ENCODE peak calls at places on chromosomes 12 and 14, in ten cellular contexts. M is HepG2, N is K562, U is A549, W is endothelial cell of umbilical vein, B is H1, D is SK-N-SH, G is WTC11, J is GM12878, P is NB4. S is an unnamed sample.
A peak's percentile ranks its signal among the peaks of the same experiment; 100 is the strongest.

GRCh38 chr12:89733579-89734201 is 25.1 kb upstream of the ATP2B1 start:
- DNase-seq in M (no peak), N (peak; percentile 8), U (no peak), W (no peak), B (no peak), D (no peak), G (no peak), J (no peak), P (peak; percentile 99), S (no peak)

GRCh38 chr14:59425322-59425945 is 39.7 kb downstream of the GPR135 start:
- DNase-seq in M (no peak), N (no peak), U (no peak), W (no peak), B (no peak), D (no peak), G (no peak), J (no peak), P (peak; percentile 81), S (no peak)

GRCh38 chr12:30515351-30515750 is 180.3 kb downstream of the IPO8 start:
- DNase-seq in M (peak; percentile 10), N (no peak), U (peak; percentile 13), W (peak; percentile 26), B (no peak), D (peak; percentile 10), G (no peak), J (no peak), P (peak; percentile 20), S (peak; percentile 2)

GRCh38 chr14:65867333-65867732 is 454.8 kb downstream of the FUT8 start:
- DNase-seq in M (no peak), N (no peak), U (no peak), W (no peak), B (no peak), D (no peak), G (no peak), J (no peak), P (no peak), S (no peak)

GRCh38 chr14:37246427-37246829 is 48.7 kb downstream of the MIPOL1 start:
- DNase-seq in M (peak; percentile 86), N (peak; percentile 16), U (peak; percentile 61), W (peak; percentile 52), B (no peak), D (peak; percentile 1), G (no peak), J (no peak), P (peak; percentile 52), S (peak; percentile 39)

GRCh38 chr12:46825526-46826414 is at the start of gene SLC38A4:
- DNase-seq in M (peak; percentile 40), N (peak; percentile 38), U (no peak), W (peak; percentile 64), B (no peak), D (peak; percentile 34), G (peak; percentile 68), J (no peak), P (no peak), S (no peak)

GRCh38 chr14:105142651-105143450 is 25.7 kb downstream of the JAG2 start:
- DNase-seq in M (no peak), N (no peak), U (no peak), W (no peak), B (no peak), D (peak; percentile 25), G (peak; percentile 8), J (no peak), P (no peak), S (no peak)

GRCh38 chr14:83379371-83379770 is 1845.7 kb upstream of the SEL1L start:
- DNase-seq in M (no peak), N (no peak), U (no peak), W (no peak), B (no peak), D (no peak), G (no peak), J (no peak), P (no peak), S (no peak)

GRCh38 chr14:34129927-34130552 is 179.2 kb upstream of the EGLN3 start:
- DNase-seq in M (no peak), N (no peak), U (no peak), W (no peak), B (no peak), D (no peak), G (no peak), J (no peak), P (no peak), S (no peak)

DNA sequence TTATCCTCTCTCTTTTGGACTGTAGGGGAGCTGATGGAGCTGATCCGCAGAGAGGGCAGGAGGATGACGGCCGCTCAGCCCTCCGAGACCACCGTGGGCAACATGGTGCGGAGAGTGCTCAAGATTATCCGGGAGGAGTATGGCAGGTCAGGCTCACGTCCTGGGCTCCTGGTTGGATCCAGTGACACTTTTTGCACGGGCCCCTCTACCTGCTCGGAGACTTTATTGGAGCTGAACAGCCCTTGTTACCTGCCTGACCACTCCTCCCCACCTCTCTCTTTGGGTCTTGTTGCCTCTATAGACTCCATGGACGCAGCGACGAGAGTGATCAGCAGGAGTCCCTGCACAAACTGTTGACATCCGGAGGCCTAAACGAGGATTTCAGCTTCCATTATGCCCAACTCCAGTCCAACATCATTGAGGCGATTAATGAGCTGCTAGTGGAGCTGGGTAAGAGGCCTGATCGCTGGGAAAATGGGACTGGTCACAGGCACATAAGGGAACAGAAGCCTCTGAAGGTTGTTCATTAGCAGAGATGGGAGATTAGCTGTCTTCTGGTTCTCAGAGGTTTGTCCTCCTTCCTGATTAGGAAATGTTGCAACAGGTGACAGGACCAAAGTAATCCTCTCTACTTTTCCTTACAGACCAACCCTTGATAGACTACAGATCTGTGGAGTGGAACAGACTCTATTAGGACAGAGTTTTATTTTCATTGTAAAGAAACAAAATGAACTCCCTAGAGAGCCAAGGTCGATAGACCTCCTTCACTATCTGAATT is 718 bp downstream of the EIF2B2 start:
- DNase-seq in M (no peak), N (no peak), U (no peak), W (peak; percentile 42), B (no peak), D (no peak), G (no peak), J (no peak), P (peak; percentile 10), S (no peak)
- TF ChIP-seq MAX in M (no peak), N (peak; percentile 9), U (no peak), W (no peak), B (no peak), D (no peak), G (no peak), J (no peak), P (no peak), S (no peak)

GRCh38 chr12:56486694-56487093 is 1.3 kb downstream of the GLS2 start:
- DNase-seq in M (no peak), N (no peak), U (no peak), W (no peak), B (no peak), D (no peak), G (no peak), J (no peak), P (no peak), S (no peak)

GRCh38 chr12:56487448-56488040 is 417 bp downstream of the GLS2 start:
- DNase-seq in M (peak; percentile 32), N (no peak), U (no peak), W (peak; percentile 6), B (no peak), D (no peak), G (peak; percentile 70), J (no peak), P (no peak), S (no peak)

GRCh38 chr12:56484566-56484965 is 3.4 kb downstream of the GLS2 start:
- DNase-seq in M (no peak), N (no peak), U (no peak), W (no peak), B (no peak), D (no peak), G (no peak), J (no peak), P (no peak), S (no peak)

GRCh38 chr12:56488041-56488955 is at the start of gene GLS2:
- DNase-seq in M (peak; percentile 76), N (peak; percentile 67), U (peak; percentile 75), W (peak; percentile 75), B (peak; percentile 39), D (peak; percentile 95), G (peak; percentile 85), J (peak; percentile 53), P (no peak), S (no peak)
- TF ChIP-seq MAX in M (peak; percentile 99), N (peak; percentile 23), U (peak; percentile 98), W (peak; percentile 70), B (peak; percentile 99), D (peak; percentile 99), G (peak; percentile 99), J (peak; percentile 61), P (no peak), S (no peak)

GRCh38 chr12:92905258-92905810 is 23.8 kb downstream of the EEA1 start:
- DNase-seq in M (no peak), N (no peak), U (no peak), W (no peak), B (no peak), D (no peak), G (no peak), J (no peak), P (no peak), S (no peak)

GRCh38 chr12:92898755-92899154 is 30.3 kb downstream of the EEA1 start:
- DNase-seq in M (no peak), N (no peak), U (peak; percentile 4), W (no peak), B (no peak), D (no peak), G (no peak), J (no peak), P (no peak), S (no peak)

GRCh38 chr12:92897844-92898243 is 31.3 kb downstream of the EEA1 start:
- DNase-seq in M (no peak), N (no peak), U (no peak), W (no peak), B (no peak), D (no peak), G (no peak), J (no peak), P (no peak), S (no peak)

GRCh38 chr12:92899388-92900001 is 29.6 kb downstream of the EEA1 start:
- DNase-seq in M (peak; percentile 85), N (no peak), U (peak; percentile 96), W (peak; percentile 87), B (peak; percentile 21), D (peak; percentile 8), G (no peak), J (no peak), P (peak; percentile 43), S (peak; percentile 88)
- TF ChIP-seq MAX in M (no peak), N (no peak), U (peak; percentile 83), W (no peak), B (no peak), D (no peak), G (no peak), J (no peak), P (no peak), S (peak; percentile 55)

DNA sequence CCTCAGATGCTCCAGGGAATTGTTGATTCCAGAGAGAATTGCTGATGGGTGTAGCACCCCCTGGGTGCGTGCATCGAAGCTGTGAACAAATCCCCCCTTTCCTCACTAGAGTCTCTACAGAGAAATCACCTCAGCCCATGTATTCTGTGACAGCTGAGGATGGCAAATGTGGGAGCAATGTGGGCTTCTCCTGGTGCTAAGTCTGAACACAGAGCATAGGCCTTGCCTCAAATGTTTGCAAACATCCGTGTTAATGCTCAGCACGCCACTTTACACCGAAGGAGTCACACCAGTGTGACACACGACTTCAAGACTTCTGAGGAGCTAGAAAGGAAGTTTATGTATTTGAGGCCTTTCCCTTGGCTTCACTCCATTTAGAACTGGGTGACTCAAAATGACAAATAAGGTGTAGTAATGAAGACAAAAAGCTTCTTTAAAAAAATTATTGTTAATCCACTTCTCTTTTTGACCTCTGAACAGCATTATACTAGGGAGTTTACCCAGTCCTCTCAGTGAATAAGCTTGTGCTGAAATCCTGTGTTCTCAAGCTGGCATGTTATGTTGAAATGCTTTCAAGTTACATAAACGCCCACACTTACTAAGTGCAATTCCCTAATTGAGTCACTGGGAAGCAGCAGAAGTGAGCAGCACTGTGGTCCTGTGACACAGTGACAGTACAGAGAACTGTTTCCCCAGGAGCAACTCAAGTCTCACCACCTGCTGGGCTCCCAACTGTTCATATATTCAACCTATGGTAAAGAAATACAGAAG is 92.9 kb downstream of the FAR2 start:
- DNase-seq in M (peak; percentile 37), N (no peak), U (no peak), W (peak; percentile 84), B (no peak), D (peak; percentile 24), G (no peak), J (peak; percentile 72), P (peak; percentile 99), S (peak; percentile 49)
- TF ChIP-seq MAX in M (no peak), N (no peak), U (no peak), W (no peak), B (no peak), D (no peak), G (no peak), J (no peak), P (peak; percentile 72), S (peak; percentile 60)